ENCODE peak calls at places on chromosomes 13 and 19, in four cellular contexts. One of them, this sample, is unnamed.

GRCh38 chr13:106503730-106504129 is 31.7 kb downstream of the EFNB2 start:
- DNase-seq in cardiac muscle cell: no peak
- DNase-seq in BE2C: no peak
- DNase-seq in choroid plexus epithelial cell: no peak
- DNase-seq in this sample: no peak

GRCh38 chr13:33139186-33139585 is 123.0 kb downstream of the KL start:
- DNase-seq in cardiac muscle cell: no peak
- DNase-seq in BE2C: no peak
- DNase-seq in choroid plexus epithelial cell: no peak
- DNase-seq in this sample: no peak

GRCh38 chr13:21320642-21321034 is 138.5 kb downstream of the ZDHHC20 start:
- DNase-seq in cardiac muscle cell: no peak
- DNase-seq in BE2C: no peak
- DNase-seq in choroid plexus epithelial cell: no peak
- DNase-seq in this sample: no peak

GRCh38 chr13:80945328-80945727 is 604.4 kb upstream of the SPRY2 start:
- DNase-seq in cardiac muscle cell: peak
- DNase-seq in BE2C: peak
- DNase-seq in choroid plexus epithelial cell: no peak
- DNase-seq in this sample: peak

GRCh38 chr13:104805346-104805745 is 1730.1 kb downstream of the EFNB2 start:
- DNase-seq in cardiac muscle cell: no peak
- DNase-seq in BE2C: no peak
- DNase-seq in choroid plexus epithelial cell: no peak
- DNase-seq in this sample: no peak

GRCh38 chr13:39254606-39255005 is 216.3 kb downstream of the NHLRC3 start:
- DNase-seq in cardiac muscle cell: no peak
- DNase-seq in BE2C: no peak
- DNase-seq in choroid plexus epithelial cell: no peak
- DNase-seq in this sample: no peak

GRCh38 chr19:41666075-41666474 is 22.0 kb downstream of the CEACAM7 start:
- DNase-seq in cardiac muscle cell: no peak
- DNase-seq in BE2C: no peak
- DNase-seq in choroid plexus epithelial cell: no peak
- DNase-seq in this sample: no peak

GRCh38 chr19:3544742-3545668 is 6.0 kb downstream of the TEKTIP1 start:
- DNase-seq in cardiac muscle cell: peak
- DNase-seq in BE2C: peak
- DNase-seq in choroid plexus epithelial cell: peak
- DNase-seq in this sample: peak

GRCh38 chr19:49107625-49108459 is 6.3 kb upstream of the LIN7B start:
- DNase-seq in cardiac muscle cell: no peak
- DNase-seq in BE2C: no peak
- DNase-seq in choroid plexus epithelial cell: no peak
- DNase-seq in this sample: no peak

This sample was measured in hepatocyte.